ENCODE peak calls at places on chromosomes 5 and 9, in eight cellular contexts. I is fibroblast of lung, F is hepatocyte, B is mammary epithelial cell, R is adrenal gland, J is OCI-LY7, T is GM23248, O is astrocyte. C is an unnamed sample. For H3K4me1, the result is how much of the 10 kb centered on the place peaks cover.

GRCh38 chr5:81755320-81755719 is 4.4 kb upstream of the SSBP2 start:
- DNase-seq in O (peak), B (peak), I (peak), J (no peak), F (peak), R (peak), T (peak), C (no peak)

GRCh38 chr9:135716045-135716444 is 14.1 kb downstream of the KCNT1 start:
- DNase-seq in O (no peak), T (no peak), B (no peak), R (no peak), I (no peak), F (no peak), J (no peak), C (no peak)

GRCh38 chr9:131728961-131729360 is 10.9 kb downstream of the RAPGEF1 start:
- DNase-seq in T (no peak), J (peak), F (no peak), O (no peak), B (no peak), R (no peak), I (no peak), C (no peak)

GRCh38 chr5:142829821-142830220 is 59.6 kb downstream of the ARHGAP26 start:
- DNase-seq in R (no peak), O (peak), F (no peak), J (no peak), T (peak), I (peak), B (peak), C (no peak)

GRCh38 chr9:81073821-81074220 is 615.5 kb downstream of the TLE1 start:
- DNase-seq in R (no peak), O (no peak), J (no peak), I (no peak), T (no peak), F (no peak), B (no peak), C (no peak)

GRCh38 chr5:172769598-172770373 is 1.2 kb downstream of the DUSP1 start:
- DNase-seq in B (peak), O (no peak), I (peak), J (peak), T (peak), R (peak), F (peak), C (no peak)

GRCh38 chr9:136832581-136832980 is 9.7 kb upstream of the AJM1 start:
- DNase-seq in R (no peak), B (no peak), I (no peak), F (no peak), O (no peak), J (no peak), T (no peak), C (no peak)

GRCh38 chr9:38047301-38048251 is 21.5 kb downstream of the SHB start:
- DNase-seq in F (peak), I (peak), T (peak), O (peak), B (peak), J (no peak), R (peak), C (peak)

GRCh38 chr5:78610633-78611032 is 37.9 kb downstream of the LHFPL2 start:
- DNase-seq in O (peak), I (peak), J (no peak), T (peak), B (no peak), F (no peak), R (no peak), C (no peak)

GRCh38 chr9:114278881-114279570 is 43.9 kb upstream of the ORM1 start:
- DNase-seq in B (peak), J (no peak), O (peak), T (peak), I (peak), R (no peak), F (no peak), C (peak)

GRCh38 chr5:147442134-147442726 is 67.6 kb downstream of the DPYSL3 start:
- DNase-seq in J (no peak), I (no peak), R (no peak), F (no peak), B (no peak), T (no peak), O (no peak), C (no peak)

GRCh38 chr9:86281577-86282076 is 711 bp downstream of the ISCA1 start:
- DNase-seq in R (no peak), I (peak), T (peak), F (peak), J (no peak), B (no peak), O (no peak), C (peak)

GRCh38 chr5:112968411-112969106 is 8.0 kb upstream of the DCP2 start:
- DNase-seq in T (no peak), J (no peak), B (no peak), O (no peak), R (no peak), F (peak), I (no peak), C (no peak)

GRCh38 chr5:11075010-11075860 is 314.2 kb upstream of the DAP start:
- DNase-seq in B (no peak), R (no peak), T (no peak), J (no peak), F (no peak), O (no peak), I (no peak), C (no peak)

GRCh38 chr9:93860694-93861658 is 94.2 kb downstream of the BARX1 start:
- DNase-seq in I (no peak), O (no peak), F (no peak), R (no peak), T (no peak), B (no peak), J (no peak), C (no peak)

GRCh38 chr5:1512541-1513291 is 11.0 kb downstream of the LPCAT1 start:
- DNase-seq in F (no peak), B (no peak), O (no peak), T (no peak), I (no peak), J (no peak), R (peak), C (peak)

GRCh38 chr5:45260292-45260691 is 435.9 kb downstream of the HCN1 start:
- DNase-seq in T (no peak), O (no peak), I (no peak), J (no peak), F (no peak), R (no peak), B (no peak), C (no peak)
- H3K4me3 ChIP-seq in T (no peak), O (no peak), I (no peak), J (no peak), F (no peak), R (no peak), B (no peak), C (no peak)

GRCh38 chr9:130329061-130329460 is 63.5 kb downstream of the HMCN2 start:
- DNase-seq in F (no peak), B (no peak), I (no peak), T (no peak), O (no peak), J (no peak), R (no peak), C (no peak)
- H3K4me1 ChIP-seq in F (under half), B (under half), I (under half), T (under half), O (under half), J (under half), R (under half), C (under half)

DNA sequence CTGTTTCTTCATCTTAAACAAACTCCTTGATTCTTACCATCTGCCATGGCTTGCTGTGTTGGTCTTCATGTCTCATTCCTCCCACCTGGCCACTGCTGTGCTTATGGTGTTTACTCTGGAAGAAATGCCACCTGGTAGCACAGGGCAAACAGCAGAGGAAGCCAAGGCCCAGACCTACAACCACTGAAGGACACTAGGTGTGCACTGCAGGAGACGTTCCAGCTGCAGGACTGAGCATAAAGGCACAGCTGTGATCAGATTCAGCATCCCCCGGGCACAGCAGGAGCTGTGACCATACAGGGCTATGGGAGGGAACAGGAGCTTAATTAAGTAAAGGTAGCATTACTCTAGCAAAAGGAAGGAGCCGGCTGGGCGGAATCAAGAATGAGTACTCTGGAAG is 12.6 kb upstream of the GNAQ start:
- DNase-seq in J (no peak), T (no peak), O (no peak), R (no peak), F (no peak), I (no peak), B (no peak), C (no peak)
- H3K27ac ChIP-seq in J (no peak), T (no peak), O (no peak), R (no peak), F (no peak), I (no peak), B (no peak), C (no peak)

DNA sequence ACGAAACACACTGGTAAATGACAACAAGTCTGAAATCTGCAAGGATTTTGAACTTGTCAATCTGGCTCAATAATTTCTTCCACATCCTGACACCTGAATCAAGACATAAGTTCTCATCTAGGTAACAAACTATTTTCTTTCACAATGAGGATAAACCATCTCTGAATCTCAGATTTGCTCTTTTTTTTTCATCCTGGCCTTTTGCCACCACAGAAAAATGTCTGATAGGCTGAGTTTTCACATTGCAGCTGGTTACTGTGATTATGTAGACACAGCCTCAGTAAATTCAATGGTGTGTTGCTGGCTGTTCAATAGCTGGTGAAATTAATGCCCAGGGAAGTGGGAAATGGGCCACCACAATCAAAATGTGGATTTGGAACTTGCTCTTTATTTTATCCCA is 2.8 kb upstream of the ADRA1B start:
- DNase-seq in I (no peak), B (no peak), J (no peak), T (no peak), O (no peak), R (no peak), F (no peak), C (no peak)
- H3K4me3 ChIP-seq in I (no peak), B (no peak), J (no peak), T (no peak), O (peak), R (no peak), F (no peak), C (no peak)

DNA sequence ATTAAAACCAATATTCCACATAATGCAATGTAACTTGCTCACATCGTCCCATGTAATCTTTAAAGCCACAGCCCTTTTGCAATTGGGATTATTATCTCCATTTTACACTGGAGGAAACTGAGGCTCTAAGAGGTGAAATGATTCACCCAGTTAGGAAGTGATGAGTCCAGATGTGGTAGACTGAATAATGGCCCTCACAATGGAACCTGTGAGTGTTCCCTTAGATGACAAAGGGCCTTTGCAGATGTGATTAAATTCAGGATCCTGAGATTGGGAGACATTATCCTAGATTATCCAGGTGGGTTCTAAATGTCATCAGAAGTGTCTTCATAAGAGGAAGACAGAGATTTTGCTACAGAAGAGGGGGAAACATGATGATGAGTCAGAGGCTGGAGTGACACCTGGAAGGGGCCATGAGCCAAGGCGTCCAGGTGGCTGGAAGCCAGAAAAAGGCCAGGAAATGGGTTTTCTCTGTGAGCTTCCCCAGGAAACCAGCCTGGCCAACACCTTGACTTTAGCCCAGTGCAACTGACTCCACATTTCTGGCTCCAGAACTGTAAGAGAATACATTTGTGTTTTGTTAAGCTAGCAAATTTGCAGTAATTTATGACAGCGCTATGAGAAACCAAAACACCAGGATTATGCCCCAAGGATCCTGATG is 139.1 kb downstream of the KCNIP1 start:
- DNase-seq in I (no peak), J (no peak), F (no peak), O (no peak), T (no peak), B (no peak), R (no peak), C (no peak)
- H3K4me1 ChIP-seq in I (under half), J (under half), F (under half), O (under half), T (under half), B (under half), R (under half), C (under half)

C was measured in RWPE2.